ENCODE peak calls at places on chromosomes 5 and 9, in seven cellular contexts. K, O, Y, H, L, M and C are unnamed samples.

GRCh38 chr5:91144491-91145232 is 238.5 kb downstream of the ARRDC3 start:
- DNase-seq in K (no peak), O (no peak), Y (no peak), H (no peak), L (no peak), M (no peak), C (no peak)

GRCh38 chr9:78114581-78114980 is 83.0 kb upstream of the GNAQ start:
- DNase-seq in K (no peak), O (no peak), Y (no peak), H (no peak), L (no peak), M (no peak), C (no peak)

GRCh38 chr9:32839486-32839885 is 56.1 kb downstream of the TMEM215 start:
- DNase-seq in K (no peak), O (no peak), Y (no peak), H (no peak), L (no peak), M (no peak), C (no peak)

GRCh38 chr5:75053286-75054109 is 1.1 kb upstream of the GCNT4 start:
- DNase-seq in K (no peak), O (peak), Y (peak), H (peak), L (peak), M (peak), C (peak)

GRCh38 chr5:1480217-1480616 is 35.0 kb upstream of the SLC6A3 start:
- DNase-seq in K (no peak), O (no peak), Y (no peak), H (no peak), L (peak), M (no peak), C (no peak)

GRCh38 chr5:2017540-2018389 is 135.0 kb upstream of the IRX4 start:
- DNase-seq in K (peak), O (peak), Y (peak), H (peak), L (no peak), M (peak), C (no peak)

GRCh38 chr9:6184749-6185645 is 30.6 kb upstream of the IL33 start:
- DNase-seq in K (no peak), O (peak), Y (peak), H (no peak), L (no peak), M (no peak), C (no peak)

GRCh38 chr5:520850-521226 is 3.4 kb downstream of the SLC9A3 start:
- DNase-seq in K (no peak), O (no peak), Y (no peak), H (no peak), L (no peak), M (no peak), C (no peak)

GRCh38 chr9:18396102-18396728 is 77.7 kb upstream of the ADAMTSL1 start:
- DNase-seq in K (no peak), O (peak), Y (no peak), H (peak), L (no peak), M (no peak), C (no peak)

GRCh38 chr9:70135176-70135575 is 91.5 kb downstream of the MAMDC2 start:
- DNase-seq in K (no peak), O (no peak), Y (peak), H (no peak), L (no peak), M (no peak), C (no peak)

DNA sequence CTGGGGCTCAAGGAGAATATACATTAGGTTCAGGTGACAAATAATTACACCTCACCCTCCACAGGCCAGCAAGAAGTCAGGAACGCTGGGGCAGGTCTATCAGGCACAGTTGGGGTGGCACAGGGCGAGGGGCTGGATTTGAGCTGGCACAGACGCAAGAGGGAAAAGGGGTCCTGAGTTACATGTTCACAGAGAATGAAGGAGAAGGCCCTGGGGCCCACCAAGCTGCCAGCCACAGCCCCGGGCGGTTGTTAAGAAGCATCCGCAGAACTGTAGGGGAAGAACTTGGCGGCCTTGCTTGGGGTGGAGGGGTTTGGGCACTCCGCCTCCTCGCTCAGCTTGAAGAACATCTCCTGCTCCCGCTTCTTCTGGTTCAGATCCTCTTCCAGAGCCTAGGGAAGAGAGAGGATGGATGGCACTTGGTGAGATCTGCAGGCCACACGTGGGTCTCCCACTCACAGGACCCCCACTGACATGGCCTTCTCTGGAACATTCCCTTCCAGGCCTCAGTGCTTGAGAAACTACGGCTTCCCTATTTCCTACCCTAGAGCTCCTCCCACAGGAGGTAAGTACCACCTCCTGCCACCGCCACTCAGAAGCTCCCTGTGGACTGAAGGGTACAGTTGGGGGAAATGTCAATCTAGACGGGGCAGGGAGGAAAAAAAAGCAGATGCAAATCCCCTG is 38.3 kb upstream of the FBXW11 start:
- DNase-seq in K (no peak), O (no peak), Y (no peak), H (no peak), L (no peak), M (no peak), C (no peak)
- TF ChIP-seq CTCF in K (no peak), O (no peak), Y (no peak), H (no peak), L (no peak), M (no peak), C (no peak)

GRCh38 chr5:53430618-53431252 is 49.7 kb upstream of the FST start:
- DNase-seq in K (peak), O (peak), Y (peak), H (no peak), L (no peak), M (no peak), C (no peak)
- TF ChIP-seq CTCF in K (peak), O (peak), Y (peak), H (peak), L (no peak), M (peak), C (no peak)

GRCh38 chr5:131814990-131815389 is 18.2 kb upstream of the FNIP1 start:
- DNase-seq in K (peak), O (peak), Y (peak), H (no peak), L (no peak), M (no peak), C (no peak)
- TF ChIP-seq CTCF in K (no peak), O (no peak), Y (no peak), H (no peak), L (no peak), M (no peak), C (no peak)

GRCh38 chr5:132469380-132470372 is 20.9 kb downstream of the IRF1 start:
- DNase-seq in K (no peak), O (no peak), Y (no peak), H (no peak), L (no peak), M (no peak), C (no peak)
- TF ChIP-seq CTCF in K (no peak), O (no peak), Y (no peak), H (peak), L (no peak), M (no peak), C (no peak)

DNA sequence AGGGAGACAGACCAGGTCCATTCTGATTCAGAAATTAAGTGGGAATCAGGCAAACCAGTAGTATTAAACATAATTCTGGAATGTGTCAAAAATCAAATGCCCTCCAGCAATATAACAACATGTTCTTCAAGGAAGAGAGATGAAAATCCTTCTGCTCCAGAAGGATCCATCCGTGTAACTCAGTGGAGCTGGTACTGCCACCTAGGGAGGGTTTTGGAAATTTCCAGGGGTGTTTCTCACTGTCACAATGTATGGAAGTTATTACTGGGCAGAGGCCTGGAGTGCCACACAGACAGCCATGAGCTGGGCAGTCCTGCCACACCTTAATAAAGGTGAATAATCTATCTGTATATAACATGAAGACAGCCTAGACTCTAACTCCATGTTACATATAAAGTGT is 87.5 kb downstream of the TTLL11 start:
- DNase-seq in K (no peak), O (peak), Y (peak), H (peak), L (peak), M (peak), C (no peak)
- TF ChIP-seq CTCF in K (peak), O (peak), Y (peak), H (peak), L (no peak), M (peak), C (no peak)

DNA sequence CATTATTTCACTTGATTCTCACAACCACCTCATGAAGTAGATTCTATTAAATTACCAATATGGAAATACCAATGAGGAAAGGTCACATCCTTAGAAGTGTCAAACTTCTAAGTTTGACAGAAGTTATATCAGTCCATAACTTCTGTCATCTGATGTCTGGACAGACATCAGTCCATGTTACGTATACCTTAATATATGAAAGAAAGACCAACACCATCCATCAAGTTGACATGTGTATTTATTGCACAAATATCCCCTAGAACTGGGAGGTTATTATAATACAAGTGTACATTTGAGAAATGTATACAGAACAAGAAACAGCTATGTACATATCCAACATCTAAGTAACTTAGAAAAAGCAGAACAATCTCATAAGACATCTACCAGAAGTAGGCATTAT is 6.5 kb upstream of the RAPGEF6 start:
- DNase-seq in K (no peak), O (no peak), Y (no peak), H (no peak), L (no peak), M (no peak), C (no peak)
- TF ChIP-seq CTCF in K (no peak), O (no peak), Y (no peak), H (no peak), L (no peak), M (no peak), C (no peak)